ENCODE peak calls at places on chromosomes 7 and 10, in seven cellular contexts. M, Z, P, O, U, Q and B are unnamed samples.

GRCh38 chr10:23404461-23404980 is 34.4 kb upstream of the OTUD1 start:
- DNase-seq in M (no peak), Z (no peak), P (no peak), O (no peak), U (no peak), Q (no peak), B (no peak)

GRCh38 chr7:157009778-157010587 is 480 bp downstream of the MNX1 start:
- DNase-seq in M (no peak), Z (no peak), P (no peak), O (no peak), U (no peak), Q (no peak), B (peak)

GRCh38 chr10:77622822-77623410 is 14.7 kb downstream of the KCNMA1 start:
- DNase-seq in M (peak), Z (no peak), P (no peak), O (no peak), U (no peak), Q (no peak), B (no peak)

GRCh38 chr10:28200804-28201203 is 102.1 kb downstream of the MPP7 start:
- DNase-seq in M (no peak), Z (no peak), P (no peak), O (no peak), U (no peak), Q (no peak), B (peak)

GRCh38 chr7:98265841-98266271 is 13.8 kb upstream of the TECPR1 start:
- DNase-seq in M (no peak), Z (no peak), P (no peak), O (no peak), U (no peak), Q (no peak), B (no peak)

GRCh38 chr7:91083855-91084644 is 180.2 kb upstream of the FZD1 start:
- DNase-seq in M (no peak), Z (no peak), P (no peak), O (peak), U (no peak), Q (no peak), B (no peak)

GRCh38 chr10:7260412-7260900 is 150.4 kb downstream of the SFMBT2 start:
- DNase-seq in M (peak), Z (peak), P (peak), O (no peak), U (no peak), Q (no peak), B (peak)

GRCh38 chr7:44380831-44381493 is 55.6 kb upstream of the CAMK2B start:
- DNase-seq in M (no peak), Z (no peak), P (no peak), O (no peak), U (peak), Q (no peak), B (no peak)

GRCh38 chr10:122632031-122632430 is 67.6 kb downstream of the C10orf120 start:
- DNase-seq in M (no peak), Z (no peak), P (no peak), O (no peak), U (no peak), Q (no peak), B (no peak)

GRCh38 chr7:116180302-116180701 is 30.0 kb upstream of the TES start:
- DNase-seq in M (peak), Z (peak), P (no peak), O (peak), U (no peak), Q (peak), B (peak)

GRCh38 chr7:96417784-96418183 is 95.9 kb upstream of the SLC25A13 start:
- DNase-seq in M (no peak), Z (no peak), P (no peak), O (no peak), U (no peak), Q (no peak), B (no peak)

GRCh38 chr10:125534515-125534914 is 148.4 kb downstream of the TEX36 start:
- DNase-seq in M (no peak), Z (no peak), P (no peak), O (no peak), U (no peak), Q (no peak), B (no peak)

GRCh38 chr10:118110750-118111149 is 64.0 kb upstream of the RAB11FIP2 start:
- DNase-seq in M (no peak), Z (no peak), P (no peak), O (no peak), U (no peak), Q (no peak), B (no peak)

GRCh38 chr7:45238806-45239205 is 81.2 kb downstream of the RAMP3 start:
- DNase-seq in M (no peak), Z (no peak), P (no peak), O (no peak), U (no peak), Q (no peak), B (no peak)

GRCh38 chr10:5944389-5945202 is 32.7 kb downstream of the IL15RA start:
- DNase-seq in M (no peak), Z (no peak), P (no peak), O (no peak), U (peak), Q (no peak), B (peak)

GRCh38 chr7:19621740-19622139 is 87.1 kb downstream of the POLR1F start:
- DNase-seq in M (no peak), Z (no peak), P (no peak), O (no peak), U (no peak), Q (no peak), B (peak)

GRCh38 chr10:113736576-113736975 is 14.9 kb upstream of the PLEKHS1 start:
- DNase-seq in M (no peak), Z (no peak), P (no peak), O (no peak), U (no peak), Q (no peak), B (no peak)

GRCh38 chr7:86643478-86644281 is at the start of gene GRM3:
- DNase-seq in M (peak), Z (no peak), P (peak), O (no peak), U (peak), Q (no peak), B (no peak)

GRCh38 chr10:72334832-72335393 is 19.8 kb downstream of the DNAJB12 start:
- DNase-seq in M (peak), Z (peak), P (peak), O (peak), U (peak), Q (peak), B (no peak)

GRCh38 chr10:63456437-63457210 is 9.2 kb downstream of the JMJD1C start:
- DNase-seq in M (no peak), Z (no peak), P (no peak), O (no peak), U (no peak), Q (no peak), B (no peak)

GRCh38 chr10:61904711-61905445 is 3.4 kb downstream of the ARID5B start:
- DNase-seq in M (peak), Z (no peak), P (no peak), O (peak), U (no peak), Q (peak), B (peak)

GRCh38 chr10:42981358-42982236 is 95.3 kb upstream of the RET start:
- DNase-seq in M (no peak), Z (no peak), P (no peak), O (peak), U (peak), Q (no peak), B (no peak)

GRCh38 chr7:6228363-6228762 is 44.1 kb downstream of the CYTH3 start:
- DNase-seq in M (no peak), Z (no peak), P (no peak), O (no peak), U (no peak), Q (no peak), B (no peak)

GRCh38 chr10:77131214-77131613 is 506.4 kb downstream of the KCNMA1 start:
- DNase-seq in M (no peak), Z (no peak), P (no peak), O (no peak), U (no peak), Q (no peak), B (no peak)

GRCh38 chr10:76352300-76352699 is 920.9 kb downstream of the LRMDA start:
- DNase-seq in M (no peak), Z (no peak), P (no peak), O (no peak), U (no peak), Q (no peak), B (no peak)

GRCh38 chr7:5300366-5300765 is 17.6 kb downstream of the SLC29A4 start:
- DNase-seq in M (no peak), Z (no peak), P (no peak), O (no peak), U (no peak), Q (no peak), B (no peak)

GRCh38 chr10:131896403-131896802 is 4.4 kb upstream of the PPP2R2D start:
- DNase-seq in M (no peak), Z (no peak), P (no peak), O (no peak), U (no peak), Q (peak), B (no peak)

GRCh38 chr10:132944510-132944909 is 2.1 kb upstream of the CFAP46 start:
- DNase-seq in M (no peak), Z (no peak), P (no peak), O (no peak), U (no peak), Q (no peak), B (no peak)

GRCh38 chr7:158265743-158266080 is 321.9 kb downstream of the PTPRN2 start:
- DNase-seq in M (no peak), Z (no peak), P (no peak), O (no peak), U (no peak), Q (no peak), B (no peak)

GRCh38 chr7:37853468-37853867 is 5.1 kb downstream of the NME8 start:
- DNase-seq in M (no peak), Z (no peak), P (no peak), O (no peak), U (no peak), Q (no peak), B (peak)

GRCh38 chr7:148588891-148589215 is 1.7 kb upstream of the C7orf33 start:
- DNase-seq in M (no peak), Z (no peak), P (no peak), O (no peak), U (no peak), Q (no peak), B (no peak)